ENCODE peak calls at places on chromosome 16, in nine cellular contexts. One of them, this sample, is unnamed.

GRCh38 chr16:30805056-30805369 is 18.0 kb upstream of the ZNF629 start:
- DNase-seq in cardiac fibroblast: no peak
- DNase-seq in CD8-positive, alpha-beta T cell: no peak
- DNase-seq in GM12878: no peak
- DNase-seq in PC-9: no peak
- DNase-seq in AG10803: peak
- DNase-seq in fibroblast of pulmonary artery: peak
- DNase-seq in fibroblast of the aortic adventitia: no peak
- DNase-seq in cardiac muscle cell: no peak
- DNase-seq in this sample: no peak

GRCh38 chr16:53457670-53458069 is 23.4 kb downstream of the RBL2 start:
- DNase-seq in cardiac muscle cell: no peak
- DNase-seq in PC-9: no peak
- DNase-seq in AG10803: no peak
- DNase-seq in fibroblast of pulmonary artery: no peak
- DNase-seq in GM12878: peak
- DNase-seq in CD8-positive, alpha-beta T cell: peak
- DNase-seq in fibroblast of the aortic adventitia: no peak
- DNase-seq in cardiac fibroblast: no peak
- DNase-seq in this sample: no peak

GRCh38 chr16:58020628-58021521 is 4.7 kb upstream of the MMP15 start:
- DNase-seq in fibroblast of pulmonary artery: peak
- DNase-seq in PC-9: no peak
- DNase-seq in fibroblast of the aortic adventitia: peak
- DNase-seq in GM12878: no peak
- DNase-seq in cardiac fibroblast: peak
- DNase-seq in CD8-positive, alpha-beta T cell: peak
- DNase-seq in AG10803: peak
- DNase-seq in cardiac muscle cell: peak
- DNase-seq in this sample: no peak

GRCh38 chr16:57609541-57610401 is 18.7 kb upstream of the ADGRG1 start:
- DNase-seq in cardiac fibroblast: peak
- DNase-seq in cardiac muscle cell: peak
- DNase-seq in fibroblast of the aortic adventitia: peak
- DNase-seq in CD8-positive, alpha-beta T cell: peak
- DNase-seq in AG10803: no peak
- DNase-seq in PC-9: no peak
- DNase-seq in GM12878: peak
- DNase-seq in fibroblast of pulmonary artery: peak
- DNase-seq in this sample: no peak

GRCh38 chr16:57264950-57265371 is 19.5 kb downstream of the PLLP start:
- DNase-seq in PC-9: no peak
- DNase-seq in GM12878: no peak
- DNase-seq in CD8-positive, alpha-beta T cell: peak
- DNase-seq in cardiac muscle cell: no peak
- DNase-seq in fibroblast of pulmonary artery: no peak
- DNase-seq in cardiac fibroblast: no peak
- DNase-seq in fibroblast of the aortic adventitia: no peak
- DNase-seq in AG10803: no peak
- DNase-seq in this sample: no peak

GRCh38 chr16:57834936-57835335 is 32.6 kb upstream of the KIFC3 start:
- DNase-seq in cardiac fibroblast: no peak
- DNase-seq in fibroblast of pulmonary artery: no peak
- DNase-seq in AG10803: no peak
- DNase-seq in CD8-positive, alpha-beta T cell: no peak
- DNase-seq in PC-9: peak
- DNase-seq in cardiac muscle cell: peak
- DNase-seq in GM12878: no peak
- DNase-seq in fibroblast of the aortic adventitia: peak
- DNase-seq in this sample: no peak

GRCh38 chr16:11411059-11411550 is 65.8 kb downstream of the RMI2 start:
- DNase-seq in fibroblast of pulmonary artery: no peak
- DNase-seq in CD8-positive, alpha-beta T cell: no peak
- DNase-seq in AG10803: no peak
- DNase-seq in fibroblast of the aortic adventitia: no peak
- DNase-seq in GM12878: no peak
- DNase-seq in PC-9: no peak
- DNase-seq in cardiac fibroblast: no peak
- DNase-seq in cardiac muscle cell: no peak
- DNase-seq in this sample: no peak

GRCh38 chr16:73064996-73065349 is 17.0 kb upstream of the ZFHX3 start:
- DNase-seq in AG10803: no peak
- DNase-seq in fibroblast of pulmonary artery: no peak
- DNase-seq in GM12878: no peak
- DNase-seq in CD8-positive, alpha-beta T cell: no peak
- DNase-seq in PC-9: no peak
- DNase-seq in cardiac muscle cell: no peak
- DNase-seq in fibroblast of the aortic adventitia: no peak
- DNase-seq in cardiac fibroblast: no peak
- DNase-seq in this sample: no peak

GRCh38 chr16:51818342-51818944 is 667.4 kb upstream of the SALL1 start:
- DNase-seq in CD8-positive, alpha-beta T cell: no peak
- DNase-seq in cardiac muscle cell: peak
- DNase-seq in GM12878: no peak
- DNase-seq in AG10803: peak
- DNase-seq in fibroblast of the aortic adventitia: peak
- DNase-seq in fibroblast of pulmonary artery: peak
- DNase-seq in PC-9: no peak
- DNase-seq in cardiac fibroblast: peak
- DNase-seq in this sample: no peak

GRCh38 chr16:1075546-1075945 is 3.0 kb downstream of the SSTR5 start:
- DNase-seq in PC-9: no peak
- DNase-seq in CD8-positive, alpha-beta T cell: no peak
- DNase-seq in cardiac muscle cell: no peak
- DNase-seq in fibroblast of pulmonary artery: no peak
- DNase-seq in fibroblast of the aortic adventitia: no peak
- DNase-seq in AG10803: no peak
- DNase-seq in cardiac fibroblast: no peak
- DNase-seq in GM12878: no peak
- DNase-seq in this sample: no peak

GRCh38 chr16:52825882-52826281 is 226.8 kb downstream of the CHD9NB start:
- DNase-seq in PC-9: no peak
- DNase-seq in CD8-positive, alpha-beta T cell: no peak
- DNase-seq in fibroblast of pulmonary artery: no peak
- DNase-seq in AG10803: no peak
- DNase-seq in cardiac fibroblast: no peak
- DNase-seq in fibroblast of the aortic adventitia: no peak
- DNase-seq in GM12878: no peak
- DNase-seq in cardiac muscle cell: no peak
- DNase-seq in this sample: no peak

GRCh38 chr16:49458656-49459445 is 85.2 kb downstream of the C16orf78 start:
- DNase-seq in cardiac fibroblast: no peak
- DNase-seq in fibroblast of the aortic adventitia: no peak
- DNase-seq in CD8-positive, alpha-beta T cell: no peak
- DNase-seq in PC-9: no peak
- DNase-seq in cardiac muscle cell: no peak
- DNase-seq in AG10803: no peak
- DNase-seq in GM12878: no peak
- DNase-seq in fibroblast of pulmonary artery: no peak
- DNase-seq in this sample: no peak

GRCh38 chr16:88697831-88698693 is 8.1 kb downstream of the RNF166 start:
- DNase-seq in AG10803: no peak
- DNase-seq in fibroblast of the aortic adventitia: no peak
- DNase-seq in PC-9: no peak
- DNase-seq in GM12878: no peak
- DNase-seq in CD8-positive, alpha-beta T cell: peak
- DNase-seq in cardiac muscle cell: no peak
- DNase-seq in cardiac fibroblast: no peak
- DNase-seq in fibroblast of pulmonary artery: no peak
- DNase-seq in this sample: no peak
- TF ChIP-seq CTCF in AG10803: no peak
- TF ChIP-seq CTCF in fibroblast of the aortic adventitia: no peak
- TF ChIP-seq CTCF in PC-9: peak
- TF ChIP-seq CTCF in GM12878: no peak
- TF ChIP-seq CTCF in CD8-positive, alpha-beta T cell: no peak
- TF ChIP-seq CTCF in cardiac muscle cell: peak
- TF ChIP-seq CTCF in cardiac fibroblast: peak
- TF ChIP-seq CTCF in fibroblast of pulmonary artery: peak
- TF ChIP-seq CTCF in this sample: peak

GRCh38 chr16:14014284-14014625 is 56.9 kb upstream of the MRTFB start:
- DNase-seq in cardiac muscle cell: no peak
- DNase-seq in GM12878: no peak
- DNase-seq in AG10803: no peak
- DNase-seq in fibroblast of the aortic adventitia: no peak
- DNase-seq in PC-9: no peak
- DNase-seq in CD8-positive, alpha-beta T cell: no peak
- DNase-seq in cardiac fibroblast: no peak
- DNase-seq in fibroblast of pulmonary artery: no peak
- DNase-seq in this sample: no peak

GRCh38 chr16:14013571-14014283 is 57.4 kb upstream of the MRTFB start:
- DNase-seq in fibroblast of pulmonary artery: peak
- DNase-seq in fibroblast of the aortic adventitia: peak
- DNase-seq in cardiac fibroblast: peak
- DNase-seq in GM12878: no peak
- DNase-seq in PC-9: peak
- DNase-seq in cardiac muscle cell: peak
- DNase-seq in AG10803: peak
- DNase-seq in CD8-positive, alpha-beta T cell: no peak
- DNase-seq in this sample: peak

GRCh38 chr16:14015017-14015416 is 56.1 kb upstream of the MRTFB start:
- DNase-seq in AG10803: peak
- DNase-seq in cardiac muscle cell: no peak
- DNase-seq in fibroblast of the aortic adventitia: peak
- DNase-seq in cardiac fibroblast: no peak
- DNase-seq in GM12878: no peak
- DNase-seq in CD8-positive, alpha-beta T cell: no peak
- DNase-seq in PC-9: no peak
- DNase-seq in fibroblast of pulmonary artery: peak
- DNase-seq in this sample: no peak

GRCh38 chr16:14015948-14016347 is 55.2 kb upstream of the MRTFB start:
- DNase-seq in AG10803: peak
- DNase-seq in CD8-positive, alpha-beta T cell: no peak
- DNase-seq in cardiac fibroblast: peak
- DNase-seq in GM12878: no peak
- DNase-seq in fibroblast of the aortic adventitia: peak
- DNase-seq in cardiac muscle cell: peak
- DNase-seq in fibroblast of pulmonary artery: peak
- DNase-seq in PC-9: peak
- DNase-seq in this sample: peak

DNA sequence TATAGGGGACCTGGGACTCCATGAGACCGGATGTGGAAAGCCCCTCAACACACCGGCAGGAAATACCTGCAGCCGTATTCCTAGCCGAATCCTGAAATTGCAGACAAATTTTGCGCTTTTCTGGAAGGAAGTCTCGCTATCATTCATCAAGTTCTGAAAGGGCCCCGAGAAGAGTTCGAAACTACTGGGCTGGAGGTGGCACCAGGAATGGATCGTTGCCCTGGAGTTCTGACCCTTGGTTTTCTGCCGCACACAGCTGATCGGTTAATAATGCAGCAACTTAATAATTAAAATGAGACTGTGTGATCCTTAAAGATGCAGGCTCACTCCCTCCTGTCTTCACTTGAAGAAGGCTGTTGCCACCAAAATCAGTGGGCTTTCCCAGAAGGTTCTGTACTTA is 55.7 kb upstream of the MRTFB start:
- DNase-seq in cardiac muscle cell: no peak
- DNase-seq in AG10803: no peak
- DNase-seq in GM12878: no peak
- DNase-seq in fibroblast of pulmonary artery: no peak
- DNase-seq in cardiac fibroblast: no peak
- DNase-seq in CD8-positive, alpha-beta T cell: no peak
- DNase-seq in fibroblast of the aortic adventitia: no peak
- DNase-seq in PC-9: no peak
- DNase-seq in this sample: no peak
- H3K4me3 ChIP-seq in cardiac muscle cell: no peak
- H3K4me3 ChIP-seq in AG10803: no peak
- H3K4me3 ChIP-seq in GM12878: no peak
- H3K4me3 ChIP-seq in fibroblast of pulmonary artery: no peak
- H3K4me3 ChIP-seq in cardiac fibroblast: no peak
- H3K4me3 ChIP-seq in CD8-positive, alpha-beta T cell: no peak
- H3K4me3 ChIP-seq in fibroblast of the aortic adventitia: no peak
- H3K4me3 ChIP-seq in PC-9: no peak
- H3K4me3 ChIP-seq in this sample: no peak

GRCh38 chr16:50570808-50571598 is 22.8 kb downstream of the NKD1 start:
- DNase-seq in GM12878: no peak
- DNase-seq in CD8-positive, alpha-beta T cell: no peak
- DNase-seq in AG10803: no peak
- DNase-seq in PC-9: no peak
- DNase-seq in fibroblast of the aortic adventitia: no peak
- DNase-seq in fibroblast of pulmonary artery: no peak
- DNase-seq in cardiac muscle cell: no peak
- DNase-seq in cardiac fibroblast: no peak
- DNase-seq in this sample: no peak

GRCh38 chr16:50566336-50566962 is 18.3 kb downstream of the NKD1 start:
- DNase-seq in CD8-positive, alpha-beta T cell: no peak
- DNase-seq in AG10803: no peak
- DNase-seq in cardiac fibroblast: no peak
- DNase-seq in PC-9: no peak
- DNase-seq in GM12878: no peak
- DNase-seq in fibroblast of pulmonary artery: no peak
- DNase-seq in cardiac muscle cell: no peak
- DNase-seq in fibroblast of the aortic adventitia: no peak
- DNase-seq in this sample: no peak

GRCh38 chr16:50567651-50568050 is 19.5 kb downstream of the NKD1 start:
- DNase-seq in PC-9: no peak
- DNase-seq in fibroblast of pulmonary artery: no peak
- DNase-seq in CD8-positive, alpha-beta T cell: no peak
- DNase-seq in cardiac fibroblast: no peak
- DNase-seq in GM12878: no peak
- DNase-seq in AG10803: no peak
- DNase-seq in fibroblast of the aortic adventitia: no peak
- DNase-seq in cardiac muscle cell: no peak
- DNase-seq in this sample: no peak

GRCh38 chr16:50570354-50570753 is 22.2 kb downstream of the NKD1 start:
- DNase-seq in fibroblast of pulmonary artery: no peak
- DNase-seq in cardiac muscle cell: no peak
- DNase-seq in cardiac fibroblast: no peak
- DNase-seq in CD8-positive, alpha-beta T cell: no peak
- DNase-seq in fibroblast of the aortic adventitia: no peak
- DNase-seq in GM12878: no peak
- DNase-seq in PC-9: no peak
- DNase-seq in AG10803: no peak
- DNase-seq in this sample: no peak

GRCh38 chr16:50568187-50568830 is 20.1 kb downstream of the NKD1 start:
- DNase-seq in CD8-positive, alpha-beta T cell: no peak
- DNase-seq in fibroblast of the aortic adventitia: no peak
- DNase-seq in cardiac fibroblast: no peak
- DNase-seq in PC-9: no peak
- DNase-seq in fibroblast of pulmonary artery: no peak
- DNase-seq in AG10803: no peak
- DNase-seq in GM12878: no peak
- DNase-seq in cardiac muscle cell: no peak
- DNase-seq in this sample: no peak
- TF ChIP-seq CTCF in CD8-positive, alpha-beta T cell: no peak
- TF ChIP-seq CTCF in fibroblast of the aortic adventitia: no peak
- TF ChIP-seq CTCF in cardiac fibroblast: no peak
- TF ChIP-seq CTCF in PC-9: no peak
- TF ChIP-seq CTCF in fibroblast of pulmonary artery: no peak
- TF ChIP-seq CTCF in AG10803: no peak
- TF ChIP-seq CTCF in GM12878: no peak
- TF ChIP-seq CTCF in cardiac muscle cell: no peak
- TF ChIP-seq CTCF in this sample: no peak

DNA sequence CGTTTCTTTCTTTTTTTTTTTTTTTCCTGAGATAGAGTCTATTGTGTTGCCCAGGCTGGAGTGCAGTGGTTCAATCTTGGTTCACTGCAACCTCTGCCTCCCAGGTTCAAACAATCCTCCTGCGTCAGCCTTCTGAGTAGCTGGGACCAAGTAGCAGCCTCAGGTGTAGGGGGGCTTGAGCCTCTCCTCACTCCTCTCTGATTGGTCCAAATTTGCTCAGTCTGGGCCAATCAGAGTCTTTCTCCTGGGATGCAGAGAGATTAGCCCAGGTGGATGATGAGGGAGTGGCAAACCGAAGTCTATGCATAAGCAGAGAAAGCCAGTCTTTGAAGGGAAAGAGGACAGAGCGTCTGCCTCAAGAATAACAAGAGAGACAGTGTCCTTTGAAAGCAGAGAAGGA is 99.0 kb downstream of the BMERB1 start:
- DNase-seq in AG10803: no peak
- DNase-seq in fibroblast of pulmonary artery: no peak
- DNase-seq in cardiac muscle cell: no peak
- DNase-seq in fibroblast of the aortic adventitia: no peak
- DNase-seq in CD8-positive, alpha-beta T cell: no peak
- DNase-seq in PC-9: no peak
- DNase-seq in GM12878: no peak
- DNase-seq in cardiac fibroblast: no peak
- DNase-seq in this sample: no peak
- H3K4me3 ChIP-seq in AG10803: no peak
- H3K4me3 ChIP-seq in fibroblast of pulmonary artery: no peak
- H3K4me3 ChIP-seq in cardiac muscle cell: no peak
- H3K4me3 ChIP-seq in fibroblast of the aortic adventitia: no peak
- H3K4me3 ChIP-seq in CD8-positive, alpha-beta T cell: no peak
- H3K4me3 ChIP-seq in PC-9: no peak
- H3K4me3 ChIP-seq in GM12878: no peak
- H3K4me3 ChIP-seq in cardiac fibroblast: no peak
- H3K4me3 ChIP-seq in this sample: no peak